ENCODE peak calls at places on chromosomes 3 and 15, in eight cellular contexts. One of them, this sample, is unnamed.

GRCh38 chr3:187639912-187640822 is 30.0 kb downstream of the SST start:
- DNase-seq in activated T-helper 9 cell treated with anti-CD3 and anti-CD28 coated beads, Interleukin-2, amount 50 U/mL, for 16 hours: no peak
- DNase-seq in epithelial cell of prostate: no peak
- DNase-seq in SK-N-MC: no peak
- DNase-seq in NCI-H460: no peak
- DNase-seq in activated T-helper 1 cell treated with Interleukin-2 at 50 U/mL for 16 hours: no peak
- DNase-seq in GM04503: peak; percentile 34
- DNase-seq in islet precursor cell: no peak
- DNase-seq in this sample: no peak

GRCh38 chr3:137050281-137050680 is 92.5 kb downstream of the IL20RB start:
- DNase-seq in activated T-helper 9 cell treated with anti-CD3 and anti-CD28 coated beads, Interleukin-2, amount 50 U/mL, for 16 hours: no peak
- DNase-seq in islet precursor cell: no peak
- DNase-seq in epithelial cell of prostate: no peak
- DNase-seq in NCI-H460: no peak
- DNase-seq in SK-N-MC: no peak
- DNase-seq in GM04503: no peak
- DNase-seq in activated T-helper 1 cell treated with Interleukin-2 at 50 U/mL for 16 hours: no peak
- DNase-seq in this sample: no peak

GRCh38 chr3:111917300-111917699 is 58.2 kb downstream of the PHLDB2 start:
- DNase-seq in SK-N-MC: no peak
- DNase-seq in epithelial cell of prostate: no peak
- DNase-seq in GM04503: no peak
- DNase-seq in islet precursor cell: peak; percentile 64
- DNase-seq in NCI-H460: no peak
- DNase-seq in activated T-helper 9 cell treated with anti-CD3 and anti-CD28 coated beads, Interleukin-2, amount 50 U/mL, for 16 hours: no peak
- DNase-seq in activated T-helper 1 cell treated with Interleukin-2 at 50 U/mL for 16 hours: no peak
- DNase-seq in this sample: peak; percentile 63

GRCh38 chr3:195537995-195538394 is 5.1 kb downstream of the PPP1R2 start:
- DNase-seq in GM04503: no peak
- DNase-seq in activated T-helper 1 cell treated with Interleukin-2 at 50 U/mL for 16 hours: no peak
- DNase-seq in SK-N-MC: no peak
- DNase-seq in activated T-helper 9 cell treated with anti-CD3 and anti-CD28 coated beads, Interleukin-2, amount 50 U/mL, for 16 hours: peak; percentile 37
- DNase-seq in NCI-H460: no peak
- DNase-seq in epithelial cell of prostate: no peak
- DNase-seq in islet precursor cell: no peak
- DNase-seq in this sample: no peak

GRCh38 chr3:186021673-186022362 is 84.0 kb upstream of the TRA2B start:
- DNase-seq in activated T-helper 1 cell treated with Interleukin-2 at 50 U/mL for 16 hours: no peak
- DNase-seq in GM04503: peak; percentile 93
- DNase-seq in activated T-helper 9 cell treated with anti-CD3 and anti-CD28 coated beads, Interleukin-2, amount 50 U/mL, for 16 hours: no peak
- DNase-seq in epithelial cell of prostate: peak; percentile 6
- DNase-seq in NCI-H460: no peak
- DNase-seq in SK-N-MC: peak; percentile 91
- DNase-seq in islet precursor cell: peak; percentile 60
- DNase-seq in this sample: no peak

GRCh38 chr3:82824491-82824890 is 1063.0 kb upstream of the GBE1 start:
- DNase-seq in islet precursor cell: no peak
- DNase-seq in SK-N-MC: no peak
- DNase-seq in activated T-helper 1 cell treated with Interleukin-2 at 50 U/mL for 16 hours: no peak
- DNase-seq in epithelial cell of prostate: no peak
- DNase-seq in NCI-H460: no peak
- DNase-seq in GM04503: no peak
- DNase-seq in activated T-helper 9 cell treated with anti-CD3 and anti-CD28 coated beads, Interleukin-2, amount 50 U/mL, for 16 hours: no peak
- DNase-seq in this sample: no peak

GRCh38 chr3:197354195-197355059 is 56.0 kb upstream of the DLG1 start:
- DNase-seq in islet precursor cell: peak; percentile 75
- DNase-seq in GM04503: no peak
- DNase-seq in activated T-helper 1 cell treated with Interleukin-2 at 50 U/mL for 16 hours: no peak
- DNase-seq in SK-N-MC: no peak
- DNase-seq in epithelial cell of prostate: no peak
- DNase-seq in NCI-H460: no peak
- DNase-seq in activated T-helper 9 cell treated with anti-CD3 and anti-CD28 coated beads, Interleukin-2, amount 50 U/mL, for 16 hours: no peak
- DNase-seq in this sample: no peak

GRCh38 chr15:37783290-37783689 is 151.2 kb upstream of the TMCO5A start:
- DNase-seq in activated T-helper 1 cell treated with Interleukin-2 at 50 U/mL for 16 hours: no peak
- DNase-seq in islet precursor cell: no peak
- DNase-seq in NCI-H460: no peak
- DNase-seq in epithelial cell of prostate: no peak
- DNase-seq in activated T-helper 9 cell treated with anti-CD3 and anti-CD28 coated beads, Interleukin-2, amount 50 U/mL, for 16 hours: no peak
- DNase-seq in SK-N-MC: no peak
- DNase-seq in GM04503: no peak
- DNase-seq in this sample: no peak

GRCh38 chr3:146646251-146646650 is 41.1 kb upstream of the PLSCR5 start:
- DNase-seq in NCI-H460: no peak
- DNase-seq in activated T-helper 1 cell treated with Interleukin-2 at 50 U/mL for 16 hours: no peak
- DNase-seq in epithelial cell of prostate: no peak
- DNase-seq in SK-N-MC: no peak
- DNase-seq in islet precursor cell: no peak
- DNase-seq in activated T-helper 9 cell treated with anti-CD3 and anti-CD28 coated beads, Interleukin-2, amount 50 U/mL, for 16 hours: no peak
- DNase-seq in GM04503: no peak
- DNase-seq in this sample: no peak

GRCh38 chr15:90423920-90424319 is 35.9 kb downstream of the IQGAP1 start:
- DNase-seq in islet precursor cell: no peak
- DNase-seq in GM04503: no peak
- DNase-seq in SK-N-MC: no peak
- DNase-seq in NCI-H460: no peak
- DNase-seq in epithelial cell of prostate: no peak
- DNase-seq in activated T-helper 9 cell treated with anti-CD3 and anti-CD28 coated beads, Interleukin-2, amount 50 U/mL, for 16 hours: no peak
- DNase-seq in activated T-helper 1 cell treated with Interleukin-2 at 50 U/mL for 16 hours: no peak
- DNase-seq in this sample: no peak

GRCh38 chr3:100869787-100870186 is 123.4 kb downstream of the ABI3BP start:
- DNase-seq in islet precursor cell: no peak
- DNase-seq in activated T-helper 9 cell treated with anti-CD3 and anti-CD28 coated beads, Interleukin-2, amount 50 U/mL, for 16 hours: no peak
- DNase-seq in GM04503: peak; percentile 72
- DNase-seq in SK-N-MC: no peak
- DNase-seq in activated T-helper 1 cell treated with Interleukin-2 at 50 U/mL for 16 hours: no peak
- DNase-seq in epithelial cell of prostate: no peak
- DNase-seq in NCI-H460: no peak
- DNase-seq in this sample: no peak

GRCh38 chr3:45640091-45640507 is 45.5 kb downstream of the LIMD1 start:
- DNase-seq in SK-N-MC: no peak
- DNase-seq in epithelial cell of prostate: no peak
- DNase-seq in islet precursor cell: no peak
- DNase-seq in activated T-helper 9 cell treated with anti-CD3 and anti-CD28 coated beads, Interleukin-2, amount 50 U/mL, for 16 hours: no peak
- DNase-seq in GM04503: no peak
- DNase-seq in NCI-H460: no peak
- DNase-seq in activated T-helper 1 cell treated with Interleukin-2 at 50 U/mL for 16 hours: no peak
- DNase-seq in this sample: no peak

GRCh38 chr3:72665701-72666443 is 182.4 kb downstream of the SHQ1 start:
- DNase-seq in islet precursor cell: no peak
- DNase-seq in activated T-helper 9 cell treated with anti-CD3 and anti-CD28 coated beads, Interleukin-2, amount 50 U/mL, for 16 hours: no peak
- DNase-seq in activated T-helper 1 cell treated with Interleukin-2 at 50 U/mL for 16 hours: peak; percentile 8
- DNase-seq in epithelial cell of prostate: no peak
- DNase-seq in GM04503: no peak
- DNase-seq in NCI-H460: peak; percentile 16
- DNase-seq in SK-N-MC: no peak
- DNase-seq in this sample: peak; percentile 87

GRCh38 chr3:52779011-52779410 is 1.6 kb downstream of the ITIH1 start:
- DNase-seq in activated T-helper 9 cell treated with anti-CD3 and anti-CD28 coated beads, Interleukin-2, amount 50 U/mL, for 16 hours: no peak
- DNase-seq in NCI-H460: no peak
- DNase-seq in GM04503: no peak
- DNase-seq in activated T-helper 1 cell treated with Interleukin-2 at 50 U/mL for 16 hours: no peak
- DNase-seq in SK-N-MC: no peak
- DNase-seq in epithelial cell of prostate: no peak
- DNase-seq in islet precursor cell: peak; percentile 46
- DNase-seq in this sample: no peak

This sample was measured in endodermal cell.